ENCODE peak calls at places on chromosomes 4 and X, in ten cellular contexts. Y is kidney; M is A549; G is IMR-90; V is transverse colon; D is NT2/D1; H is right lobe of liver; R is psoas muscle; S is CD4-positive, alpha-beta T cell; Z is Peyer's patch. L is an unnamed sample. For H3K9me3, the result is how much of the 10 kb centered on the place peaks cover.

GRCh38 chr4:37742149-37742548 is 56.0 kb upstream of the RELL1 start:
- DNase-seq in Y (no peak), M (no peak), G (no peak), V (no peak), D (no peak), H (no peak), R (no peak), S (no peak), Z (no peak), L (no peak)

GRCh38 chr4:111689731-111690130 is 455.5 kb upstream of the FAM241A start:
- DNase-seq in Y (no peak), M (no peak), G (peak), V (no peak), D (no peak), H (no peak), R (no peak), S (no peak), Z (no peak), L (no peak)

GRCh38 chr4:91963489-91963888 is 340.3 kb upstream of the GRID2 start:
- DNase-seq in Y (no peak), M (no peak), G (peak), V (no peak), D (no peak), H (no peak), R (no peak), S (no peak), Z (no peak), L (no peak)

GRCh38 chr4:6732441-6733357 is 16.7 kb downstream of the BLOC1S4 start:
- DNase-seq in Y (peak), M (peak), G (peak), V (peak), D (no peak), H (peak), R (peak), S (no peak), Z (peak), L (no peak)

GRCh38 chrX:13376857-13377441 is 57.1 kb upstream of the ATXN3L start:
- DNase-seq in Y (no peak), M (no peak), G (peak), V (no peak), D (no peak), H (no peak), R (no peak), S (no peak), Z (no peak), L (no peak)

GRCh38 chr4:85496933-85497332 is 22.0 kb downstream of the ARHGAP24 start:
- DNase-seq in Y (no peak), M (peak), G (peak), V (no peak), D (no peak), H (no peak), R (no peak), S (no peak), Z (no peak), L (no peak)

GRCh38 chrX:39985551-39985950 is 112.2 kb downstream of the BCOR start:
- DNase-seq in Y (peak), M (no peak), G (no peak), V (no peak), D (no peak), H (no peak), R (no peak), S (no peak), Z (no peak), L (no peak)

GRCh38 chr4:94880976-94881375 is 123.2 kb downstream of the BMPR1B start:
- DNase-seq in Y (no peak), M (no peak), G (peak), V (no peak), D (no peak), H (no peak), R (no peak), S (no peak), Z (no peak), L (no peak)

GRCh38 chr4:25795566-25796454 is 67.0 kb downstream of the SEL1L3 start:
- DNase-seq in Y (no peak), M (no peak), G (peak), V (no peak), D (peak), H (no peak), R (no peak), S (no peak), Z (no peak), L (no peak)

GRCh38 chrX:137118136-137118535 is 84.3 kb upstream of the GPR101 start:
- DNase-seq in Y (no peak), M (no peak), G (no peak), V (no peak), D (no peak), H (no peak), R (no peak), S (no peak), Z (no peak), L (no peak)

GRCh38 chr4:4424499-4425115 is 37.7 kb downstream of the NSG1 start:
- DNase-seq in Y (no peak), M (no peak), G (no peak), V (no peak), D (no peak), H (no peak), R (no peak), S (no peak), Z (no peak), L (no peak)

GRCh38 chrX:133249659-133250058 is 31.5 kb upstream of the TFDP3 start:
- DNase-seq in Y (no peak), M (peak), G (no peak), V (no peak), D (no peak), H (no peak), R (no peak), S (no peak), Z (no peak), L (no peak)

GRCh38 chrX:150365051-150365952 is 2.2 kb downstream of the MAMLD1 start:
- DNase-seq in Y (peak), M (peak), G (peak), V (peak), D (no peak), H (peak), R (peak), S (peak), Z (peak), L (peak)

GRCh38 chrX:119790977-119791436 is 423 bp downstream of the RPL39 start:
- DNase-seq in Y (peak), M (peak), G (peak), V (peak), D (no peak), H (no peak), R (no peak), S (no peak), Z (peak), L (peak)

GRCh38 chrX:14963447-14964236 is 90.4 kb downstream of the MOSPD2 start:
- DNase-seq in Y (no peak), M (peak), G (peak), V (no peak), D (no peak), H (no peak), R (no peak), S (no peak), Z (no peak), L (no peak)

GRCh38 chrX:120768681-120769080 is 107.0 kb downstream of the CT47B1 start:
- DNase-seq in Y (no peak), M (no peak), G (peak), V (no peak), D (no peak), H (no peak), R (no peak), S (no peak), Z (no peak), L (no peak)

GRCh38 chr4:146095091-146095690 is 80.3 kb upstream of the LSM6 start:
- DNase-seq in Y (no peak), M (peak), G (peak), V (peak), D (peak), H (no peak), R (no peak), S (no peak), Z (peak), L (no peak)

GRCh38 chr4:165009493-165010227 is 22.1 kb upstream of the TRIM60 start:
- DNase-seq in Y (no peak), M (no peak), G (no peak), V (no peak), D (no peak), H (no peak), R (no peak), S (no peak), Z (no peak), L (no peak)

GRCh38 chrX:100413231-100413630 is 3.2 kb upstream of the PCDH19 start:
- DNase-seq in Y (no peak), M (peak), G (peak), V (peak), D (peak), H (no peak), R (no peak), S (no peak), Z (no peak), L (no peak)

GRCh38 chr4:181550381-181550780 is 692.8 kb upstream of the TENM3 start:
- DNase-seq in Y (no peak), M (no peak), G (no peak), V (no peak), D (no peak), H (no peak), R (no peak), S (no peak), Z (no peak), L (no peak)

GRCh38 chr4:176792348-176793059 is at the start of gene VEGFC:
- DNase-seq in Y (peak), M (peak), G (peak), V (peak), D (peak), H (peak), R (peak), S (no peak), Z (peak), L (no peak)

GRCh38 chr4:145177906-145178538 is 2.4 kb downstream of the OTUD4 start:
- DNase-seq in Y (no peak), M (peak), G (peak), V (no peak), D (no peak), H (no peak), R (no peak), S (no peak), Z (no peak), L (no peak)

GRCh38 chr4:49032440-49033161 is 46.5 kb downstream of the CWH43 start:
- DNase-seq in Y (no peak), M (peak), G (peak), V (no peak), D (peak), H (no peak), R (no peak), S (no peak), Z (no peak), L (no peak)
- H3K9me3 ChIP-seq in Y (under half), M (under half), G (under half), V (under half), D (under half), H (under half), R (under half), S (under half), Z (under half), L (under half)

GRCh38 chr4:77023920-77024319 is 51.9 kb downstream of the CCNI start:
- DNase-seq in Y (no peak), M (no peak), G (no peak), V (no peak), D (no peak), H (peak), R (no peak), S (no peak), Z (no peak), L (no peak)
- H3K9me3 ChIP-seq in Y (under half), M (under half), G (under half), V (under half), D (under half), H (under half), R (under half), S (under half), Z (under half), L (under half)

GRCh38 chr4:386708-387105 is 49.1 kb downstream of the ZNF141 start:
- DNase-seq in Y (no peak), M (no peak), G (no peak), V (no peak), D (peak), H (no peak), R (no peak), S (no peak), Z (no peak), L (no peak)

GRCh38 chr4:384311-385010 is 46.8 kb downstream of the ZNF141 start:
- DNase-seq in Y (no peak), M (no peak), G (no peak), V (no peak), D (no peak), H (no peak), R (no peak), S (no peak), Z (no peak), L (no peak)

DNA sequence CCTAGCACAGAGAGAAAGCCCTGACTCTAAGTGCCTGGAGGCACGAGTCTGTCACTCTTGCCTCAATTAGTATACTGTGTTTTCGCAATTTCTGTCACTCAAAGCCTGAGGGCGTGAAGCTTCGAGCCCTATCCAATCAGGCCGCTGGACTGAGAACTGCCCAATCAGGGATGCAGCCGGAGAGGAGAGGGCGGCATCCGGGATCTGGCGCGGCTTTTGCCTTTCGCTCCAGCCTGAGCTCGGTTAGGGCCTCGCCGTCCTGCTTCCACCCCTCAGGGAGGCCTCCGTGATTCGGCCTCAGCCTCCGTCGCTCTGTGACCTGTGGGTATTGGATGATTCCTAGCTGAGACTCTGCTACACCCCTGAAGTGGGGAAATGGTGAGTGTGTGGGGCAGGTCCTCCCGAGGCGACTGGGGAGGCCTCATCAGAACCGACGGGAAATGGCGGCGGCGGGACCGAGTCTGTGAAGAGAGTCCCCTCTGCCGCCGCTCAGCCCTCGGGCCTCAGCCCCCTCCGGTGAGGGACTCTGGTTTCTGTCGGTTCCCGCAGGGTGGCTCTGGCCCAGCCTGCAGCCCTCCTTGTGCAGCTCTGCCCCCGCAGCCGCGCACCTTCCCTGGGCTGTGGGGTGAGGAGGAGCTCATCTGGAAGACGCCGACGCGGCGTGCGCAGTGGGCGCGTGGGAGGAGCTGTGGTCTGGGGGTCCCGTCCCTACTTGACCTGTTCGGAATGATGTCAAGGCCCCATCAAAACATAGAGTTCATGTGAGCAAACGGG is 48.5 kb downstream of the ZNF141 start:
- DNase-seq in Y (no peak), M (no peak), G (no peak), V (no peak), D (peak), H (no peak), R (no peak), S (no peak), Z (no peak), L (no peak)
- H3K9me3 ChIP-seq in Y (under half), M (under half), G (half or more), V (half or more), D (half or more), H (under half), R (half or more), S (half or more), Z (under half), L (under half)

GRCh38 chr4:116015062-116015461 is 901.6 kb upstream of the NDST4 start:
- DNase-seq in Y (no peak), M (peak), G (no peak), V (no peak), D (no peak), H (no peak), R (no peak), S (no peak), Z (no peak), L (no peak)
- H3K9me3 ChIP-seq in Y (under half), M (under half), G (under half), V (under half), D (under half), H (under half), R (under half), S (half or more), Z (under half), L (under half)

GRCh38 chrX:143319526-143319925 is 197.7 kb downstream of the SPANXN3 start:
- DNase-seq in Y (no peak), M (no peak), G (no peak), V (no peak), D (no peak), H (no peak), R (no peak), S (no peak), Z (no peak), L (no peak)
- H3K9me3 ChIP-seq in Y (under half), M (under half), G (under half), V (under half), D (under half), H (under half), R (under half), S (under half), Z (under half), L (under half)

DNA sequence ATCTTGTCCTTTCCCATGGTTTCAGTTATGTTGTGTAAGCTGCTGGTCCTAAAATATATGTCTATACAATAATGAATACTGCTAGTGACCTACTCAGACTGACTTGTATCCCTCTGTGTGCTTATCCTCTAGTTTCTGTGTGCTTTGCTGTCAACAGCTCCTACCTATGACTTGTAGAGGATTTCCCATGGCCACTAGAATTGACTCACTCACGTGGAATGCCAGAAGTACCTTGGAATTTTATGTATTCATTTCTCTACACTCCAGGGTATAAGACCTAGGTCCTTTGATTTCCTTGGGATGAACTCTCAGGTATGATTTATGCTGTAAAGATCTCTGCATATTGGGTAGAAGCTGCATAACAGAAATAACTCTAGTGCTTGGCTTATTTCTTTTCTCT is 279.9 kb upstream of the SLIT2 start:
- DNase-seq in Y (no peak), M (no peak), G (peak), V (no peak), D (no peak), H (no peak), R (no peak), S (no peak), Z (no peak), L (no peak)
- H3K9me3 ChIP-seq in Y (under half), M (under half), G (under half), V (under half), D (under half), H (under half), R (under half), S (under half), Z (under half), L (under half)

L was measured in T-helper 17 cell.